ENCODE peak calls at places on chromosomes 5 and 9, in five cellular contexts. One of them, this sample, is unnamed.

GRCh38 chr9:35293381-35293780 is 131.6 kb downstream of the UNC13B start:
- DNase-seq in GM12878: no peak
- DNase-seq in DMS153: no peak
- DNase-seq in activated CD4-positive, alpha-beta T cell treated with anti-CD3 and anti-CD28 coated beads, Interleukin-2, amount 50 U/mL, for 1 hour: no peak
- DNase-seq in right cardiac atrium: no peak
- DNase-seq in this sample: no peak

GRCh38 chr5:50709471-50709870 is 43.0 kb downstream of the PARP8 start:
- DNase-seq in GM12878: no peak
- DNase-seq in DMS153: no peak
- DNase-seq in activated CD4-positive, alpha-beta T cell treated with anti-CD3 and anti-CD28 coated beads, Interleukin-2, amount 50 U/mL, for 1 hour: no peak
- DNase-seq in right cardiac atrium: no peak
- DNase-seq in this sample: no peak

GRCh38 chr5:143581148-143581547 is 177.7 kb upstream of the NR3C1 start:
- DNase-seq in GM12878: no peak
- DNase-seq in DMS153: no peak
- DNase-seq in activated CD4-positive, alpha-beta T cell treated with anti-CD3 and anti-CD28 coated beads, Interleukin-2, amount 50 U/mL, for 1 hour: no peak
- DNase-seq in right cardiac atrium: no peak
- DNase-seq in this sample: no peak

GRCh38 chr5:161535762-161536161 is 10.8 kb downstream of the GABRB2 start:
- DNase-seq in GM12878: no peak
- DNase-seq in DMS153: no peak
- DNase-seq in activated CD4-positive, alpha-beta T cell treated with anti-CD3 and anti-CD28 coated beads, Interleukin-2, amount 50 U/mL, for 1 hour: no peak
- DNase-seq in right cardiac atrium: no peak
- DNase-seq in this sample: no peak

GRCh38 chr9:12778389-12778788 is 3.6 kb downstream of the LURAP1L start:
- DNase-seq in GM12878: no peak
- DNase-seq in DMS153: no peak
- DNase-seq in activated CD4-positive, alpha-beta T cell treated with anti-CD3 and anti-CD28 coated beads, Interleukin-2, amount 50 U/mL, for 1 hour: no peak
- DNase-seq in right cardiac atrium: no peak
- DNase-seq in this sample: no peak

GRCh38 chr5:65440456-65440855 is 41.3 kb downstream of the ADAMTS6 start:
- DNase-seq in GM12878: no peak
- DNase-seq in DMS153: no peak
- DNase-seq in activated CD4-positive, alpha-beta T cell treated with anti-CD3 and anti-CD28 coated beads, Interleukin-2, amount 50 U/mL, for 1 hour: no peak
- DNase-seq in right cardiac atrium: no peak
- DNase-seq in this sample: no peak

GRCh38 chr9:107000218-107000617 is 137.3 kb downstream of the ZNF462 start:
- DNase-seq in GM12878: no peak
- DNase-seq in DMS153: no peak
- DNase-seq in activated CD4-positive, alpha-beta T cell treated with anti-CD3 and anti-CD28 coated beads, Interleukin-2, amount 50 U/mL, for 1 hour: no peak
- DNase-seq in right cardiac atrium: no peak
- DNase-seq in this sample: no peak

GRCh38 chr5:96680759-96681158 is 18.6 kb downstream of the CAST start:
- DNase-seq in GM12878: no peak
- DNase-seq in DMS153: no peak
- DNase-seq in activated CD4-positive, alpha-beta T cell treated with anti-CD3 and anti-CD28 coated beads, Interleukin-2, amount 50 U/mL, for 1 hour: no peak
- DNase-seq in right cardiac atrium: no peak
- DNase-seq in this sample: no peak

GRCh38 chr9:24464321-24464951 is 81.3 kb downstream of the IZUMO3 start:
- DNase-seq in GM12878: no peak
- DNase-seq in DMS153: no peak
- DNase-seq in activated CD4-positive, alpha-beta T cell treated with anti-CD3 and anti-CD28 coated beads, Interleukin-2, amount 50 U/mL, for 1 hour: no peak
- DNase-seq in right cardiac atrium: no peak
- DNase-seq in this sample: no peak

GRCh38 chr5:59893061-59893435 is 478 bp downstream of the PDE4D start:
- DNase-seq in GM12878: no peak
- DNase-seq in DMS153: no peak
- DNase-seq in activated CD4-positive, alpha-beta T cell treated with anti-CD3 and anti-CD28 coated beads, Interleukin-2, amount 50 U/mL, for 1 hour: no peak
- DNase-seq in right cardiac atrium: peak
- DNase-seq in this sample: no peak

GRCh38 chr9:137266589-137267453 is 10.7 kb upstream of the TOR4A start:
- DNase-seq in GM12878: no peak
- DNase-seq in DMS153: no peak
- DNase-seq in activated CD4-positive, alpha-beta T cell treated with anti-CD3 and anti-CD28 coated beads, Interleukin-2, amount 50 U/mL, for 1 hour: no peak
- DNase-seq in right cardiac atrium: no peak
- DNase-seq in this sample: no peak

GRCh38 chr5:179765400-179765799 is 28.4 kb upstream of the LTC4S start:
- DNase-seq in GM12878: no peak
- DNase-seq in DMS153: no peak
- DNase-seq in activated CD4-positive, alpha-beta T cell treated with anti-CD3 and anti-CD28 coated beads, Interleukin-2, amount 50 U/mL, for 1 hour: no peak
- DNase-seq in right cardiac atrium: peak
- DNase-seq in this sample: no peak

GRCh38 chr5:142915038-142915437 is 144.9 kb downstream of the ARHGAP26 start:
- DNase-seq in GM12878: no peak
- DNase-seq in DMS153: no peak
- DNase-seq in activated CD4-positive, alpha-beta T cell treated with anti-CD3 and anti-CD28 coated beads, Interleukin-2, amount 50 U/mL, for 1 hour: no peak
- DNase-seq in right cardiac atrium: no peak
- DNase-seq in this sample: no peak

GRCh38 chr9:88694625-88695024 is 159.6 kb downstream of the NXNL2 start:
- DNase-seq in GM12878: no peak
- DNase-seq in DMS153: no peak
- DNase-seq in activated CD4-positive, alpha-beta T cell treated with anti-CD3 and anti-CD28 coated beads, Interleukin-2, amount 50 U/mL, for 1 hour: no peak
- DNase-seq in right cardiac atrium: no peak
- DNase-seq in this sample: no peak

GRCh38 chr5:1732238-1732880 is 67.3 kb downstream of the MRPL36 start:
- DNase-seq in GM12878: no peak
- DNase-seq in DMS153: no peak
- DNase-seq in activated CD4-positive, alpha-beta T cell treated with anti-CD3 and anti-CD28 coated beads, Interleukin-2, amount 50 U/mL, for 1 hour: no peak
- DNase-seq in right cardiac atrium: no peak
- DNase-seq in this sample: no peak

GRCh38 chr5:180352116-180352975 is 790 bp downstream of the GFPT2 start:
- DNase-seq in GM12878: no peak
- DNase-seq in DMS153: no peak
- DNase-seq in activated CD4-positive, alpha-beta T cell treated with anti-CD3 and anti-CD28 coated beads, Interleukin-2, amount 50 U/mL, for 1 hour: no peak
- DNase-seq in right cardiac atrium: peak
- DNase-seq in this sample: no peak

GRCh38 chr9:127290666-127291065 is 26.1 kb downstream of the GARNL3 start:
- DNase-seq in GM12878: no peak
- DNase-seq in DMS153: no peak
- DNase-seq in activated CD4-positive, alpha-beta T cell treated with anti-CD3 and anti-CD28 coated beads, Interleukin-2, amount 50 U/mL, for 1 hour: no peak
- DNase-seq in right cardiac atrium: no peak
- DNase-seq in this sample: no peak

GRCh38 chr5:98679963-98680362 is 93.5 kb upstream of the RGMB start:
- DNase-seq in GM12878: no peak
- DNase-seq in DMS153: no peak
- DNase-seq in activated CD4-positive, alpha-beta T cell treated with anti-CD3 and anti-CD28 coated beads, Interleukin-2, amount 50 U/mL, for 1 hour: no peak
- DNase-seq in right cardiac atrium: no peak
- DNase-seq in this sample: no peak

GRCh38 chr5:167987490-167988270 is 303.8 kb upstream of the WWC1 start:
- DNase-seq in GM12878: no peak
- DNase-seq in DMS153: no peak
- DNase-seq in activated CD4-positive, alpha-beta T cell treated with anti-CD3 and anti-CD28 coated beads, Interleukin-2, amount 50 U/mL, for 1 hour: no peak
- DNase-seq in right cardiac atrium: no peak
- DNase-seq in this sample: no peak

GRCh38 chr9:127803507-127804352 is 1.0 kb downstream of the FPGS start:
- DNase-seq in GM12878: no peak
- DNase-seq in DMS153: no peak
- DNase-seq in activated CD4-positive, alpha-beta T cell treated with anti-CD3 and anti-CD28 coated beads, Interleukin-2, amount 50 U/mL, for 1 hour: peak
- DNase-seq in right cardiac atrium: peak
- DNase-seq in this sample: no peak

GRCh38 chr5:172688735-172689572 is 47.9 kb downstream of the NEURL1B start:
- DNase-seq in GM12878: no peak
- DNase-seq in DMS153: no peak
- DNase-seq in activated CD4-positive, alpha-beta T cell treated with anti-CD3 and anti-CD28 coated beads, Interleukin-2, amount 50 U/mL, for 1 hour: peak
- DNase-seq in right cardiac atrium: peak
- DNase-seq in this sample: peak

GRCh38 chr9:106019017-106019692 is 324.8 kb downstream of the TMEM38B start:
- DNase-seq in GM12878: no peak
- DNase-seq in DMS153: peak
- DNase-seq in activated CD4-positive, alpha-beta T cell treated with anti-CD3 and anti-CD28 coated beads, Interleukin-2, amount 50 U/mL, for 1 hour: no peak
- DNase-seq in right cardiac atrium: no peak
- DNase-seq in this sample: no peak